ENCODE peak calls at places on chromosome 1, in six cellular contexts. U is K562, N is breast epithelium, Z is GM12891, V is ovary, M is NB4. B is an unnamed sample.

GRCh38 chr1:212607206-212607923 is 1.2 kb upstream of the ATF3 start:
- DNase-seq in U (no peak), N (peak; percentile 53), Z (peak; percentile 28), V (peak; percentile 58), M (peak; percentile 14), B (no peak)

GRCh38 chr1:220497220-220497756 is 30.6 kb upstream of the MARK1 start:
- DNase-seq in U (no peak), N (no peak), Z (no peak), V (no peak), M (no peak), B (no peak)

GRCh38 chr1:246726255-246726679 is 2.1 kb downstream of the SCCPDH start:
- DNase-seq in U (no peak), N (no peak), Z (no peak), V (no peak), M (peak; percentile 50), B (no peak)

GRCh38 chr1:228452194-228453021 is 34.8 kb upstream of the RNF187 start:
- DNase-seq in U (peak; percentile 73), N (no peak), Z (no peak), V (no peak), M (peak; percentile 24), B (peak; percentile 48)

GRCh38 chr1:157369808-157370521 is 182.3 kb downstream of the FCRL5 start:
- DNase-seq in U (peak; percentile 64), N (peak; percentile 30), Z (peak; percentile 22), V (no peak), M (peak; percentile 64), B (no peak)

GRCh38 chr1:34843392-34844251 is 15.9 kb downstream of the SMIM12 start:
- DNase-seq in U (peak; percentile 89), N (no peak), Z (no peak), V (no peak), M (no peak), B (no peak)

GRCh38 chr1:4144349-4144971 is 244.4 kb upstream of the C1orf174 start:
- DNase-seq in U (no peak), N (no peak), Z (no peak), V (no peak), M (no peak), B (no peak)

GRCh38 chr1:25442178-25442577 is 11.5 kb downstream of the MACO1 start:
- DNase-seq in U (no peak), N (no peak), Z (no peak), V (no peak), M (no peak), B (no peak)

GRCh38 chr1:210541680-210542358 is 213.1 kb downstream of the HHAT start:
- DNase-seq in U (no peak), N (no peak), Z (no peak), V (no peak), M (no peak), B (peak; percentile 35)

GRCh38 chr1:64664287-64664686 is 80.6 kb upstream of the RAVER2 start:
- DNase-seq in U (no peak), N (no peak), Z (no peak), V (no peak), M (no peak), B (no peak)

GRCh38 chr1:230299148-230300006 is 126.8 kb downstream of the PGBD5 start:
- DNase-seq in U (no peak), N (no peak), Z (no peak), V (no peak), M (no peak), B (no peak)

GRCh38 chr1:221611930-221612777 is 129.7 kb downstream of the DUSP10 start:
- DNase-seq in U (peak; percentile 19), N (peak; percentile 80), Z (no peak), V (peak; percentile 71), M (peak; percentile 11), B (peak; percentile 49)

GRCh38 chr1:84583648-84584047 is 9.4 kb upstream of the CTBS start:
- DNase-seq in U (peak; percentile 17), N (no peak), Z (no peak), V (no peak), M (no peak), B (no peak)

GRCh38 chr1:41173651-41174050 is 68.5 kb downstream of the SCMH1 start:
- DNase-seq in U (no peak), N (no peak), Z (no peak), V (no peak), M (no peak), B (no peak)

GRCh38 chr1:239250353-239251035 is 135.9 kb upstream of the CHRM3 start:
- DNase-seq in U (no peak), N (no peak), Z (no peak), V (no peak), M (peak; percentile 8), B (no peak)

GRCh38 chr1:7495894-7496293 is 275.2 kb upstream of the VAMP3 start:
- DNase-seq in U (no peak), N (no peak), Z (no peak), V (no peak), M (no peak), B (no peak)

GRCh38 chr1:52288286-52288685 is 77.7 kb downstream of the CC2D1B start:
- DNase-seq in U (no peak), N (no peak), Z (no peak), V (no peak), M (peak; percentile 38), B (no peak)

GRCh38 chr1:38071530-38072266 is 25.1 kb upstream of the POU3F1 start:
- DNase-seq in U (peak; percentile 64), N (no peak), Z (peak; percentile 54), V (no peak), M (peak; percentile 41), B (peak; percentile 57)

GRCh38 chr1:172343246-172344099 is 77.0 kb upstream of the C1orf105 start:
- DNase-seq in U (no peak), N (no peak), Z (no peak), V (no peak), M (peak; percentile 12), B (no peak)

GRCh38 chr1:41161851-41162250 is 80.3 kb downstream of the SCMH1 start:
- DNase-seq in U (no peak), N (no peak), Z (no peak), V (no peak), M (no peak), B (no peak)

GRCh38 chr1:206579747-206580437 is 32.4 kb downstream of the EIF2D start:
- DNase-seq in U (peak; percentile 27), N (peak; percentile 44), Z (no peak), V (no peak), M (peak; percentile 97), B (peak; percentile 68)

GRCh38 chr1:225121095-225121494 is 191.6 kb downstream of the DNAH14 start:
- DNase-seq in U (no peak), N (no peak), Z (no peak), V (no peak), M (no peak), B (no peak)

DNA sequence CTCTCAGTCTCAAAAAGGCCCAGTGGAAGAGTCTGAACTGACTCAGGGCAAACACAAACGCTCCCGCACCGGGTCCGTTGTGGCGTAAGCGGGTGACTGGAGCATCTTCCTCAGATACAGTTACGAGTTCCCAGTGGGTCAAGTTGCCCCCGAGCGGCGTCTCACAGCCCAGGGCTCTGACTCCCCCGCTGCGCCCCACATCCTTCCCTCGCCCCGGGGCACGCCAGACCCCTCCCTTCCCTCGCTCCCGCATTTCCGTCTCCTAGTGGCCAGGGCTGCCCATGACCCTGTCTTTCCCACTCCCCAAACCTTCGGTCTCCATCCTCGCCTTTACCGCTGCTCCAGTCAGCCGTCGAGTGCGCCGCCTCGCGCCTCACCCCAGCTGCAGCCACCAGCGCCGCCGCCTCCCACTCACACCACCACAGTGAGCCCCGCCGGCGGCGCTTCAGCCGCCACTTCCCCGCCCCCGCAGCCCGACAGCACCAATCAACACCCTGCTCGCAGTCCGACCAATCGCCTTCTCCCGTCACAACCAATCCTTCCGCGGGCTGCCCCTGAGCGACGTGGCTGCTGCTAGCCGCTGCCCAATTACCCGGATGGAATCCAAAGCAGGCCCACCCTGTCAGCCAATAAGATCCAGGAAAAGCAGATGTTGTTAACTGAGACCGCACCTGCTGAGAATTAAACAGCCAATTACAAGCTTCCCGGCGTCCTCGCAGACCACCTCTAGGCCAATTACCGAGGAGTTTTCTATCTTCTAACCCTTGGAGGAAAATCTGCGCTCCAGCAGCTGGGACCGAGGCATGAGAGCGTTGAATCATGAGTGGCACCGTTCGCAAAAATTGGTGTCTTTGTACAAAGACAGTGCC is at the start of gene TDRKH:
- DNase-seq in U (peak; percentile 100), N (peak; percentile 99), Z (peak; percentile 97), V (peak; percentile 94), M (peak; percentile 99), B (peak; percentile 100)
- TF ChIP-seq POLR2A in U (peak; percentile 65), N (no peak), Z (no peak), V (peak; percentile 18), M (no peak), B (peak; percentile 92)

DNA sequence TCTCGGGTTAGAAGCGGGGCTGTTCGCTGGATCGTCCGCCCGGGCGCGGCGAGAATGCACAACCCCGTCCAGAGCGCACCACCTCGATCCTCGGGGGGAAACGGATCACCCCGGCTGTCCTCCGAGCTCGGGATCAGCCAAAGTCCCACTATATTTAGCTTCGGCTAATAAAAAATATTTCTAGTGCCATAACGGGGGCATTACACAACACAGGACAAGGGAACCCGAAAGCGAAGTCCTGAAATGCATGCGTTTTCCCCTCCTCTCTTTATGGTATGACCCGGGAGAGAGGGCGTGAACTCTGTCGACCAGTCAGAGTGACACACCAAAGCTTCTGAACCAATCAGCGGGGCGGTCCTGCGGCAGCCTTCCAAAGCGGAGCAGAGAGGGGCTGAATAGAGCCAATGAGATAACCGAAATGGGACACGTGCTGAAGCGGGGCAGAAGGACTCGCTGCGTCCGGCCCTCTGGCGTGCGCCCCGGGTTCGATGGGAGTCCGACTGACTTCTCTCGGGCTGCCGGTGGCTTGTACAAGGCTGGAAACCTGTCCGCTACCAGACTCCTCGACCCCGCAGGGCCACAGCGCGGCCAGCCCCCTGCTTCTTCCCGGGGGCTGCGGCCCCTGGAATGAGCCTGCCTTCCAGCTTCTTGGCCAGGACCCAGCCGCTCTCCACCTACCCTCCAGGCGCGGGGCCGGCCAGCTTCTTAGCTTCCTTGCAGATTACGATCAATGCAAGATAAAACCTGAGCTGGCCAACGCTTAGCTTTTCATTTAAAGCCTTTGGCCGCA is at the start of gene ALDH4A1:
- DNase-seq in U (peak; percentile 100), N (peak; percentile 99), Z (peak; percentile 98), V (peak; percentile 97), M (peak; percentile 98), B (peak; percentile 97)
- TF ChIP-seq POLR2A in U (peak; percentile 94), N (no peak), Z (peak; percentile 72), V (no peak), M (peak; percentile 60), B (peak; percentile 60)

DNA sequence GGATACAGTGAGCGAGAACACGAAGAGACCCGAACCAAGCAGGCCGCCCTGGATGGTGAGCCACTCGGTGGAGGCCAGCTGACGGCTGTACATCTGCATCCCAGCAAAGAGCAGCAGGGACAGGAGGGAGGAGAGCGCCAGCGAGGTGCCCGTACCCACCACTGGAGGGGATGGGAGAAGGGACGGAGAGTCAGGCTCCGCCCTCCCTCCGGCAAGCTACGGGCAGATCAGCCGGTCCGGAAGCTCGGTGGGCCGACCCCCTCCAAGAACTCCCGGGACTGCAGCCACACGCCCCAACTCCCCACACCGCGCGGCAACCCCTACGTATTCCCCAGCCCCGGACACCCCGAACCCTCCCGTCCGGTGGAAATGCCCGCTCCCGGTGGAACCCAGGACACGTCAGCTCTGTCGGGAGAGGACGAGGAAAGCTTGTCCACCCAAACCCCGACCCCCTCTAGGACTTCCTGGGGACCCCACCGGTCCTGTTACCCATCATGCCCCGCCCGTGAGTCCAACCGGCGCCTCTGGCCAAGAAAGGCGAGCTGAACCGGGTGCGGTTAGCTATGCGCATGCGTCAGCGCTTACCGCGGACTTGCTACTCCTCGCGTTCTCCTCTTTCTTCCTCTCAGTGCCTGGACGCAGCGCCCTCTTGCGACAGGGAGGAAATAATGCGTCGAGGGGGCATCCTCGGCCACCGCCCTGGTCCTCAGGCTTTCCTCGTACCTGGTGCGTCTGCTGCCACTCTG is at the start of gene KRTCAP2:
- DNase-seq in U (peak; percentile 98), N (peak; percentile 92), Z (peak; percentile 97), V (peak; percentile 94), M (peak; percentile 95), B (peak; percentile 97)
- TF ChIP-seq POLR2A in U (peak; percentile 93), N (peak; percentile 56), Z (peak; percentile 90), V (peak; percentile 72), M (peak; percentile 87), B (peak; percentile 87)

GRCh38 chr1:31787786-31788137 is 23.6 kb upstream of the ADGRB2 start:
- DNase-seq in U (no peak), N (no peak), Z (no peak), V (no peak), M (no peak), B (no peak)
- TF ChIP-seq POLR2A in U (no peak), N (no peak), Z (no peak), V (no peak), M (no peak), B (no peak)

B was measured in H54.